ENCODE peak calls at places on chromosome 10, in five cellular contexts. C, N, I, K and J are unnamed samples. For H3K9me3, the result is how much of the 10 kb centered on the place peaks cover.

GRCh38 chr10:64148597-64148996 is 627.4 kb downstream of the REEP3 start:
- DNase-seq in C (no peak), N (no peak), I (no peak), K (no peak), J (no peak)

GRCh38 chr10:45439365-45439764 is 65.3 kb downstream of the ALOX5 start:
- DNase-seq in C (no peak), N (no peak), I (no peak), K (no peak), J (no peak)

GRCh38 chr10:42638821-42639270 is 476 bp upstream of the ZNF33B start:
- DNase-seq in C (no peak), N (no peak), I (no peak), K (no peak), J (no peak)

GRCh38 chr10:31464552-31464951 is 145.5 kb downstream of the ZEB1 start:
- DNase-seq in C (no peak), N (no peak), I (no peak), K (no peak), J (no peak)

GRCh38 chr10:98463022-98463421 is 16.3 kb upstream of the HPS1 start:
- DNase-seq in C (no peak), N (no peak), I (no peak), K (no peak), J (no peak)

GRCh38 chr10:103746598-103746997 is 108.8 kb downstream of the SH3PXD2A start:
- DNase-seq in C (no peak), N (no peak), I (no peak), K (no peak), J (no peak)

GRCh38 chr10:6583447-6583846 is 3.4 kb upstream of the PRKCQ start:
- DNase-seq in C (no peak), N (no peak), I (no peak), K (no peak), J (no peak)

GRCh38 chr10:106189254-106189653 is 975.3 kb downstream of the SORCS1 start:
- DNase-seq in C (no peak), N (no peak), I (no peak), K (no peak), J (no peak)

GRCh38 chr10:1100143-1100542 is 44.0 kb downstream of the WDR37 start:
- DNase-seq in C (no peak), N (no peak), I (no peak), K (no peak), J (no peak)

GRCh38 chr10:109961181-109962001 is 38.1 kb upstream of the XPNPEP1 start:
- DNase-seq in C (no peak), N (no peak), I (no peak), K (no peak), J (no peak)

GRCh38 chr10:69087600-69088470 is at the start of gene SRGN:
- DNase-seq in C (no peak), N (peak), I (peak), K (peak), J (peak)

GRCh38 chr10:69088471-69088769 is 517 bp downstream of the SRGN start:
- DNase-seq in C (no peak), N (no peak), I (no peak), K (no peak), J (no peak)

GRCh38 chr10:69090687-69091450 is 3.0 kb downstream of the SRGN start:
- DNase-seq in C (no peak), N (no peak), I (no peak), K (no peak), J (no peak)

GRCh38 chr10:69088801-69089501 is 1.0 kb downstream of the SRGN start:
- DNase-seq in C (no peak), N (no peak), I (no peak), K (no peak), J (no peak)

DNA sequence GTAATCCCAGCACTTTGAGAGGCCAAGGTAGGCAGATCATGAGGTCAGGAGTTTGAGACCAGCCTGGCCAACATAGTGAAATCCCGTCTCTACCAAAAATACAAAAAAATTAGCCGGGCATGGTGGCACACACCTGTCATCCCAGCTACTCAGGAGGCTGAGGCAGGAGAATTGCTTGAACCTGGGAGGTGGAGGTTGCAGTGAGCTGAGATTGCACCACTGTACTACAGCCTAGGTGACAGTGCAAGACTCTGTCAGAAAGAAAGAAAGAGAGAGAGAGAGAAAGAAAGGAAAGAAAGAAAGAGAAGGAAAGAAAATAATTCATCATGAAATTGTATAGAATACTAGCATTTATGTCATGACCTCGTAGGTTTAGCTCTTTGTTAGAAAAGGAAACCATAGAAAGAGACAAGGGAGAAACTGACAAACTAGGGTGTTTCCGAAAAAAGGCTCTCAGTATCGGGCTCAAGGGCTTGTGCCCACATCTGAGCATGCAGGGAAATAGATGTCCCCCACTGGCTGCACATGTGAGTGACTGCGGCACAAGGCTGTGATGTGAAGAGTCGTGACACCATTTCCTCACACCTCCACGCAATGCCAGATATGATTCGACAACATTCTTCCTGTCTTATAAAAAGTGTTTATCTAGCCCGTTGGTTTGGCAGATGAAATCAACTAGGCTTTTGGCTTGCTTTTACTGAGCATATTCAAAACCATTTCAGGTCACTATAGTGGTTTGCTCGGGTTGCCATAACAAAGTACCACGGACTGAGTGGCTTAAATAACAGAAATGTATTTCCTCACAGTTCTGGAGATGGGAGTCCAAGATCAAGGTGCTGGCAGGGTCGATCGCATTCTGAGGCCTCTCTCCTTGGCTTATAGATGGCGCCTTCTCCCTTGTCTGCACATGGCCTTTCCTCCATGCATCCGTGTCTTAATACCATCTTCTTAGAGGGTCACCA is 2.0 kb downstream of the SRGN start:
- DNase-seq in C (no peak), N (peak), I (no peak), K (no peak), J (no peak)
- H3K4me3 ChIP-seq in C (no peak), N (peak), I (peak), K (peak), J (peak)

GRCh38 chr10:100194711-100195110 is 8.9 kb upstream of the ERLIN1 start:
- DNase-seq in C (no peak), N (no peak), I (no peak), K (no peak), J (no peak)

GRCh38 chr10:100186813-100187212 is 984 bp upstream of the ERLIN1 start:
- DNase-seq in C (peak), N (peak), I (no peak), K (peak), J (no peak)

GRCh38 chr10:100192350-100192749 is 6.5 kb upstream of the ERLIN1 start:
- DNase-seq in C (no peak), N (no peak), I (no peak), K (no peak), J (no peak)
- H3K27ac ChIP-seq in C (no peak), N (no peak), I (peak), K (peak), J (no peak)

GRCh38 chr10:37831495-37832333 is 25.7 kb downstream of the ZNF248 start:
- DNase-seq in C (no peak), N (no peak), I (no peak), K (no peak), J (no peak)
- H3K9me3 ChIP-seq in C (under half), N (half or more), I (half or more), K (under half), J (under half)

DNA sequence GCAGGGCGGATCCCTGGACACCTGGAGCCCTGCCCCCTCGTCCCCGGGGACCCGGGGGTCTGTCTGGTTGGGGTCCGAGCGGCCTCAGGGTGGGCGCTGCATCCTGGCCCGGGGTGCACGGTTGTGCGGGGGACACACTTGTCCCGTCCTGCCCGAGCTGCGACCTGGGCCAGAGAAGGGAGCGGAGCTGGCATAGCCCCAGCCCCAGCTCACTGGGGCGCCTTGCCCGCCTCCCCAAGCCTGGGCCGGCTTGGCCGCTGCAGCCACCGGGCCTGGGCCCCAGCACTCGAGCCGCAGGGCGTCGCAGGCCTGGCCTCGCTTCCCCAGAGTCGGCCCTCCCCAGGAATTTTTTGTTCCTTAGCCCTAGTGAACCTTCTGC is 54.5 kb downstream of the GLRX3 start:
- DNase-seq in C (no peak), N (no peak), I (no peak), K (no peak), J (no peak)
- H3K4me3 ChIP-seq in C (no peak), N (peak), I (peak), K (peak), J (peak)